ENCODE peak calls at places on chromosomes 7 and 10, in nine cellular contexts. One of them, this sample, is unnamed.

GRCh38 chr7:5423844-5424688 is 432 bp upstream of the TNRC18 start:
- DNase-seq in pancreas: peak; percentile 94
- DNase-seq in bronchial epithelial cell: peak; percentile 93
- DNase-seq in activated effector memory CD4-positive, alpha-beta T cell treated with Interleukin-2 at 50 U/mL for 16 hours: no peak
- DNase-seq in activated naive CD4-positive, alpha-beta T cell: no peak
- DNase-seq in ELF-1: peak; percentile 98
- DNase-seq in activated CD4-positive, alpha-beta T cell treated with anti-CD3 and anti-CD28 coated beads, Interleukin-2, amount 10 ng/mL, durations not matched to agents 7 days and 5 days: peak; percentile 51
- DNase-seq in stimulated activated CD8-positive, alpha-beta memory T cell treated with anti-CD3 and anti-CD28 coated beads, Interleukin-2, amount 100 ng/mL, for 48 hours: no peak
- DNase-seq in left lobe of liver: peak; percentile 96
- DNase-seq in this sample: peak; percentile 96

GRCh38 chr7:16004661-16005060 is 318.2 kb upstream of the MEOX2 start:
- DNase-seq in pancreas: no peak
- DNase-seq in bronchial epithelial cell: no peak
- DNase-seq in activated effector memory CD4-positive, alpha-beta T cell treated with Interleukin-2 at 50 U/mL for 16 hours: no peak
- DNase-seq in activated naive CD4-positive, alpha-beta T cell: no peak
- DNase-seq in ELF-1: no peak
- DNase-seq in activated CD4-positive, alpha-beta T cell treated with anti-CD3 and anti-CD28 coated beads, Interleukin-2, amount 10 ng/mL, durations not matched to agents 7 days and 5 days: no peak
- DNase-seq in stimulated activated CD8-positive, alpha-beta memory T cell treated with anti-CD3 and anti-CD28 coated beads, Interleukin-2, amount 100 ng/mL, for 48 hours: no peak
- DNase-seq in left lobe of liver: no peak
- DNase-seq in this sample: no peak

GRCh38 chr7:69898189-69898588 is 299.9 kb downstream of the AUTS2 start:
- DNase-seq in pancreas: no peak
- DNase-seq in bronchial epithelial cell: no peak
- DNase-seq in activated effector memory CD4-positive, alpha-beta T cell treated with Interleukin-2 at 50 U/mL for 16 hours: no peak
- DNase-seq in activated naive CD4-positive, alpha-beta T cell: no peak
- DNase-seq in ELF-1: no peak
- DNase-seq in activated CD4-positive, alpha-beta T cell treated with anti-CD3 and anti-CD28 coated beads, Interleukin-2, amount 10 ng/mL, durations not matched to agents 7 days and 5 days: no peak
- DNase-seq in stimulated activated CD8-positive, alpha-beta memory T cell treated with anti-CD3 and anti-CD28 coated beads, Interleukin-2, amount 100 ng/mL, for 48 hours: no peak
- DNase-seq in left lobe of liver: no peak
- DNase-seq in this sample: no peak

GRCh38 chr7:28062197-28062988 is 118.2 kb downstream of the JAZF1 start:
- DNase-seq in pancreas: peak; percentile 46
- DNase-seq in bronchial epithelial cell: peak; percentile 60
- DNase-seq in activated effector memory CD4-positive, alpha-beta T cell treated with Interleukin-2 at 50 U/mL for 16 hours: peak; percentile 6
- DNase-seq in activated naive CD4-positive, alpha-beta T cell: no peak
- DNase-seq in ELF-1: peak; percentile 84
- DNase-seq in activated CD4-positive, alpha-beta T cell treated with anti-CD3 and anti-CD28 coated beads, Interleukin-2, amount 10 ng/mL, durations not matched to agents 7 days and 5 days: peak; percentile 55
- DNase-seq in stimulated activated CD8-positive, alpha-beta memory T cell treated with anti-CD3 and anti-CD28 coated beads, Interleukin-2, amount 100 ng/mL, for 48 hours: peak; percentile 59
- DNase-seq in left lobe of liver: peak; percentile 64
- DNase-seq in this sample: no peak

GRCh38 chr10:75191821-75192568 is 18.6 kb upstream of the VDAC2 start:
- DNase-seq in pancreas: peak; percentile 50
- DNase-seq in bronchial epithelial cell: peak; percentile 96
- DNase-seq in activated effector memory CD4-positive, alpha-beta T cell treated with Interleukin-2 at 50 U/mL for 16 hours: no peak
- DNase-seq in activated naive CD4-positive, alpha-beta T cell: no peak
- DNase-seq in ELF-1: peak; percentile 18
- DNase-seq in activated CD4-positive, alpha-beta T cell treated with anti-CD3 and anti-CD28 coated beads, Interleukin-2, amount 10 ng/mL, durations not matched to agents 7 days and 5 days: no peak
- DNase-seq in stimulated activated CD8-positive, alpha-beta memory T cell treated with anti-CD3 and anti-CD28 coated beads, Interleukin-2, amount 100 ng/mL, for 48 hours: no peak
- DNase-seq in left lobe of liver: peak; percentile 70
- DNase-seq in this sample: no peak

GRCh38 chr7:27300401-27300800 is 57.8 kb downstream of the EVX1 start:
- DNase-seq in pancreas: no peak
- DNase-seq in bronchial epithelial cell: peak; percentile 26
- DNase-seq in activated effector memory CD4-positive, alpha-beta T cell treated with Interleukin-2 at 50 U/mL for 16 hours: no peak
- DNase-seq in activated naive CD4-positive, alpha-beta T cell: no peak
- DNase-seq in ELF-1: no peak
- DNase-seq in activated CD4-positive, alpha-beta T cell treated with anti-CD3 and anti-CD28 coated beads, Interleukin-2, amount 10 ng/mL, durations not matched to agents 7 days and 5 days: no peak
- DNase-seq in stimulated activated CD8-positive, alpha-beta memory T cell treated with anti-CD3 and anti-CD28 coated beads, Interleukin-2, amount 100 ng/mL, for 48 hours: no peak
- DNase-seq in left lobe of liver: no peak
- DNase-seq in this sample: no peak

GRCh38 chr7:147775564-147775963 is 815.0 kb upstream of the C7orf33 start:
- DNase-seq in pancreas: no peak
- DNase-seq in bronchial epithelial cell: no peak
- DNase-seq in activated effector memory CD4-positive, alpha-beta T cell treated with Interleukin-2 at 50 U/mL for 16 hours: no peak
- DNase-seq in activated naive CD4-positive, alpha-beta T cell: no peak
- DNase-seq in ELF-1: no peak
- DNase-seq in activated CD4-positive, alpha-beta T cell treated with anti-CD3 and anti-CD28 coated beads, Interleukin-2, amount 10 ng/mL, durations not matched to agents 7 days and 5 days: no peak
- DNase-seq in stimulated activated CD8-positive, alpha-beta memory T cell treated with anti-CD3 and anti-CD28 coated beads, Interleukin-2, amount 100 ng/mL, for 48 hours: no peak
- DNase-seq in left lobe of liver: no peak
- DNase-seq in this sample: no peak

GRCh38 chr10:130141460-130141859 is 5.3 kb downstream of the GLRX3 start:
- DNase-seq in pancreas: no peak
- DNase-seq in bronchial epithelial cell: no peak
- DNase-seq in activated effector memory CD4-positive, alpha-beta T cell treated with Interleukin-2 at 50 U/mL for 16 hours: no peak
- DNase-seq in activated naive CD4-positive, alpha-beta T cell: no peak
- DNase-seq in ELF-1: no peak
- DNase-seq in activated CD4-positive, alpha-beta T cell treated with anti-CD3 and anti-CD28 coated beads, Interleukin-2, amount 10 ng/mL, durations not matched to agents 7 days and 5 days: no peak
- DNase-seq in stimulated activated CD8-positive, alpha-beta memory T cell treated with anti-CD3 and anti-CD28 coated beads, Interleukin-2, amount 100 ng/mL, for 48 hours: no peak
- DNase-seq in left lobe of liver: no peak
- DNase-seq in this sample: no peak

GRCh38 chr10:79038841-79039201 is 29.9 kb upstream of the ZMIZ1 start:
- DNase-seq in pancreas: no peak
- DNase-seq in bronchial epithelial cell: no peak
- DNase-seq in activated effector memory CD4-positive, alpha-beta T cell treated with Interleukin-2 at 50 U/mL for 16 hours: no peak
- DNase-seq in activated naive CD4-positive, alpha-beta T cell: no peak
- DNase-seq in ELF-1: peak; percentile 77
- DNase-seq in activated CD4-positive, alpha-beta T cell treated with anti-CD3 and anti-CD28 coated beads, Interleukin-2, amount 10 ng/mL, durations not matched to agents 7 days and 5 days: no peak
- DNase-seq in stimulated activated CD8-positive, alpha-beta memory T cell treated with anti-CD3 and anti-CD28 coated beads, Interleukin-2, amount 100 ng/mL, for 48 hours: no peak
- DNase-seq in left lobe of liver: peak; percentile 64
- DNase-seq in this sample: no peak

GRCh38 chr7:151387161-151388006 is 22.5 kb downstream of the WDR86 start:
- DNase-seq in pancreas: no peak
- DNase-seq in bronchial epithelial cell: no peak
- DNase-seq in activated effector memory CD4-positive, alpha-beta T cell treated with Interleukin-2 at 50 U/mL for 16 hours: no peak
- DNase-seq in activated naive CD4-positive, alpha-beta T cell: no peak
- DNase-seq in ELF-1: no peak
- DNase-seq in activated CD4-positive, alpha-beta T cell treated with anti-CD3 and anti-CD28 coated beads, Interleukin-2, amount 10 ng/mL, durations not matched to agents 7 days and 5 days: no peak
- DNase-seq in stimulated activated CD8-positive, alpha-beta memory T cell treated with anti-CD3 and anti-CD28 coated beads, Interleukin-2, amount 100 ng/mL, for 48 hours: no peak
- DNase-seq in left lobe of liver: no peak
- DNase-seq in this sample: no peak

GRCh38 chr10:21524526-21525366 is 736 bp downstream of the SKIDA1 start:
- DNase-seq in pancreas: no peak
- DNase-seq in bronchial epithelial cell: peak; percentile 40
- DNase-seq in activated effector memory CD4-positive, alpha-beta T cell treated with Interleukin-2 at 50 U/mL for 16 hours: no peak
- DNase-seq in activated naive CD4-positive, alpha-beta T cell: no peak
- DNase-seq in ELF-1: peak; percentile 65
- DNase-seq in activated CD4-positive, alpha-beta T cell treated with anti-CD3 and anti-CD28 coated beads, Interleukin-2, amount 10 ng/mL, durations not matched to agents 7 days and 5 days: no peak
- DNase-seq in stimulated activated CD8-positive, alpha-beta memory T cell treated with anti-CD3 and anti-CD28 coated beads, Interleukin-2, amount 100 ng/mL, for 48 hours: no peak
- DNase-seq in left lobe of liver: peak; percentile 48
- DNase-seq in this sample: no peak

GRCh38 chr10:23362069-23362830 is 17.7 kb upstream of the C10orf67 start:
- DNase-seq in pancreas: no peak
- DNase-seq in bronchial epithelial cell: no peak
- DNase-seq in activated effector memory CD4-positive, alpha-beta T cell treated with Interleukin-2 at 50 U/mL for 16 hours: no peak
- DNase-seq in activated naive CD4-positive, alpha-beta T cell: no peak
- DNase-seq in ELF-1: no peak
- DNase-seq in activated CD4-positive, alpha-beta T cell treated with anti-CD3 and anti-CD28 coated beads, Interleukin-2, amount 10 ng/mL, durations not matched to agents 7 days and 5 days: no peak
- DNase-seq in stimulated activated CD8-positive, alpha-beta memory T cell treated with anti-CD3 and anti-CD28 coated beads, Interleukin-2, amount 100 ng/mL, for 48 hours: no peak
- DNase-seq in left lobe of liver: no peak
- DNase-seq in this sample: no peak

GRCh38 chr10:99993994-99994689 is 15.6 kb downstream of the DNMBP start:
- DNase-seq in pancreas: no peak
- DNase-seq in bronchial epithelial cell: no peak
- DNase-seq in activated effector memory CD4-positive, alpha-beta T cell treated with Interleukin-2 at 50 U/mL for 16 hours: no peak
- DNase-seq in activated naive CD4-positive, alpha-beta T cell: no peak
- DNase-seq in ELF-1: peak; percentile 16
- DNase-seq in activated CD4-positive, alpha-beta T cell treated with anti-CD3 and anti-CD28 coated beads, Interleukin-2, amount 10 ng/mL, durations not matched to agents 7 days and 5 days: peak; percentile 61
- DNase-seq in stimulated activated CD8-positive, alpha-beta memory T cell treated with anti-CD3 and anti-CD28 coated beads, Interleukin-2, amount 100 ng/mL, for 48 hours: peak; percentile 43
- DNase-seq in left lobe of liver: peak; percentile 53
- DNase-seq in this sample: no peak

GRCh38 chr7:132458685-132459084 is 117.6 kb downstream of the PLXNA4 start:
- DNase-seq in pancreas: no peak
- DNase-seq in bronchial epithelial cell: no peak
- DNase-seq in activated effector memory CD4-positive, alpha-beta T cell treated with Interleukin-2 at 50 U/mL for 16 hours: no peak
- DNase-seq in activated naive CD4-positive, alpha-beta T cell: no peak
- DNase-seq in ELF-1: no peak
- DNase-seq in activated CD4-positive, alpha-beta T cell treated with anti-CD3 and anti-CD28 coated beads, Interleukin-2, amount 10 ng/mL, durations not matched to agents 7 days and 5 days: no peak
- DNase-seq in stimulated activated CD8-positive, alpha-beta memory T cell treated with anti-CD3 and anti-CD28 coated beads, Interleukin-2, amount 100 ng/mL, for 48 hours: no peak
- DNase-seq in left lobe of liver: no peak
- DNase-seq in this sample: no peak

GRCh38 chr7:117780832-117781231 is 92.4 kb downstream of the CTTNBP2 start:
- DNase-seq in pancreas: no peak
- DNase-seq in bronchial epithelial cell: no peak
- DNase-seq in activated effector memory CD4-positive, alpha-beta T cell treated with Interleukin-2 at 50 U/mL for 16 hours: no peak
- DNase-seq in activated naive CD4-positive, alpha-beta T cell: no peak
- DNase-seq in ELF-1: no peak
- DNase-seq in activated CD4-positive, alpha-beta T cell treated with anti-CD3 and anti-CD28 coated beads, Interleukin-2, amount 10 ng/mL, durations not matched to agents 7 days and 5 days: no peak
- DNase-seq in stimulated activated CD8-positive, alpha-beta memory T cell treated with anti-CD3 and anti-CD28 coated beads, Interleukin-2, amount 100 ng/mL, for 48 hours: no peak
- DNase-seq in left lobe of liver: no peak
- DNase-seq in this sample: no peak

GRCh38 chr10:70832236-70832635 is 16.5 kb downstream of the SGPL1 start:
- DNase-seq in pancreas: no peak
- DNase-seq in bronchial epithelial cell: no peak
- DNase-seq in activated effector memory CD4-positive, alpha-beta T cell treated with Interleukin-2 at 50 U/mL for 16 hours: no peak
- DNase-seq in activated naive CD4-positive, alpha-beta T cell: no peak
- DNase-seq in ELF-1: no peak
- DNase-seq in activated CD4-positive, alpha-beta T cell treated with anti-CD3 and anti-CD28 coated beads, Interleukin-2, amount 10 ng/mL, durations not matched to agents 7 days and 5 days: no peak
- DNase-seq in stimulated activated CD8-positive, alpha-beta memory T cell treated with anti-CD3 and anti-CD28 coated beads, Interleukin-2, amount 100 ng/mL, for 48 hours: no peak
- DNase-seq in left lobe of liver: no peak
- DNase-seq in this sample: no peak

This sample was measured in mesothelial cell of epicardium.